ENCODE peak calls at places on chromosomes 13 and 19, in five cellular contexts. N, Q, W, M and S are unnamed samples.

GRCh38 chr13:20360041-20360491 is 127.9 kb upstream of the GJB6 start:
- DNase-seq in N (no peak), W (peak), M (peak), Q (no peak), S (peak)

GRCh38 chr19:18098891-18099622 is 1.5 kb downstream of the MAST3 start:
- DNase-seq in Q (peak), W (no peak), N (no peak), M (no peak), S (peak)

GRCh38 chr13:64239372-64239771 is 2823.7 kb upstream of the PCDH20 start:
- DNase-seq in Q (no peak), M (peak), N (no peak), W (no peak), S (no peak)

GRCh38 chr19:16265205-16265604 is 59.4 kb upstream of the KLF2 start:
- DNase-seq in N (no peak), W (no peak), Q (no peak), M (no peak), S (no peak)

GRCh38 chr19:40704491-40705361 is 12.0 kb downstream of the COQ8B start:
- DNase-seq in M (no peak), W (no peak), Q (no peak), N (no peak), S (no peak)

GRCh38 chr13:29993716-29994488 is 143.5 kb upstream of the UBL3 start:
- DNase-seq in M (peak), W (no peak), N (no peak), Q (peak), S (no peak)

GRCh38 chr13:42571895-42572294 is 2.1 kb upstream of the TNFSF11 start:
- DNase-seq in M (no peak), W (no peak), N (no peak), Q (no peak), S (no peak)

GRCh38 chr13:36124236-36124822 is 6.9 kb downstream of the DCLK1 start:
- DNase-seq in Q (no peak), M (peak), N (no peak), W (peak), S (peak)

GRCh38 chr19:15636026-15636425 is 4.7 kb upstream of the CYP4F3 start:
- DNase-seq in N (no peak), M (no peak), Q (peak), W (no peak), S (peak)

GRCh38 chr19:4061178-4061682 is 5.5 kb downstream of the ZBTB7A start:
- DNase-seq in N (no peak), M (no peak), W (peak), Q (no peak), S (no peak)

GRCh38 chr13:73514208-73514607 is 455.4 kb downstream of the KLF5 start:
- DNase-seq in W (no peak), Q (no peak), N (no peak), M (no peak), S (no peak)

GRCh38 chr19:18007605-18007938 is 398 bp upstream of the ARRDC2 start:
- DNase-seq in N (peak), Q (no peak), W (no peak), M (no peak), S (peak)

GRCh38 chr19:32222594-32222993 is 122.8 kb upstream of the ZNF507 start:
- DNase-seq in N (no peak), M (no peak), W (peak), Q (peak), S (no peak)

GRCh38 chr13:96377835-96378234 is 287.9 kb downstream of the HS6ST3 start:
- DNase-seq in N (no peak), W (no peak), Q (no peak), M (no peak), S (no peak)